ENCODE peak calls at places on chromosomes 16 and 17, in eight cellular contexts. G is CD4-positive, alpha-beta T cell; S is non-pigmented ciliary epithelial cell; W is progenitor cell of endocrine pancreas; T is hippocampal formation; V is uterus; I is AG09319; E is T-helper 17 cell. N is an unnamed sample.

GRCh38 chr16:15529673-15530072 is 95.3 kb downstream of the BMERB1 start:
- DNase-seq in G (no peak), S (no peak), W (no peak), T (no peak), V (no peak), I (no peak), E (no peak), N (no peak)

GRCh38 chr17:48526986-48527741 is 3.6 kb downstream of the HOXB1 start:
- DNase-seq in G (no peak), S (no peak), W (no peak), T (no peak), V (no peak), I (no peak), E (no peak), N (no peak)

GRCh38 chr16:11094075-11094593 is 149.8 kb downstream of the CLEC16A start:
- DNase-seq in G (no peak), S (no peak), W (no peak), T (no peak), V (no peak), I (no peak), E (no peak), N (peak; percentile 79)

GRCh38 chr16:77540656-77541055 is 105.8 kb upstream of the ADAMTS18 start:
- DNase-seq in G (no peak), S (peak; percentile 79), W (no peak), T (no peak), V (no peak), I (peak; percentile 67), E (no peak), N (no peak)

GRCh38 chr17:41917957-41918391 is 777 bp downstream of the ACLY start:
- DNase-seq in G (peak; percentile 9), S (no peak), W (peak; percentile 17), T (no peak), V (peak; percentile 61), I (no peak), E (peak; percentile 33), N (peak; percentile 85)

GRCh38 chr16:89722392-89723278 is 1.3 kb downstream of the ZNF276 start:
- DNase-seq in G (peak; percentile 56), S (no peak), W (no peak), T (no peak), V (peak; percentile 43), I (no peak), E (peak; percentile 37), N (peak; percentile 77)

GRCh38 chr16:26648851-26649250 is 417.9 kb upstream of the C16orf82 start:
- DNase-seq in G (no peak), S (no peak), W (no peak), T (no peak), V (no peak), I (no peak), E (no peak), N (no peak)

GRCh38 chr17:41494524-41494923 is 4.8 kb upstream of the KRT36 start:
- DNase-seq in G (no peak), S (no peak), W (no peak), T (no peak), V (no peak), I (no peak), E (no peak), N (no peak)

GRCh38 chr16:49800876-49801275 is 55.0 kb downstream of the ZNF423 start:
- DNase-seq in G (no peak), S (no peak), W (no peak), T (no peak), V (no peak), I (no peak), E (no peak), N (no peak)

GRCh38 chr17:15307686-15308085 is 33.7 kb downstream of the TEKT3 start:
- DNase-seq in G (no peak), S (no peak), W (no peak), T (no peak), V (peak; percentile 78), I (no peak), E (no peak), N (peak; percentile 90)

GRCh38 chr16:70687671-70688265 is 1.9 kb upstream of the MTSS2 start:
- DNase-seq in G (no peak), S (no peak), W (no peak), T (no peak), V (no peak), I (no peak), E (no peak), N (no peak)

GRCh38 chr17:17060001-17060929 is 18.0 kb downstream of the MPRIP start:
- DNase-seq in G (no peak), S (no peak), W (no peak), T (no peak), V (peak; percentile 20), I (no peak), E (no peak), N (peak; percentile 36)

GRCh38 chr16:2429771-2430663 is 770 bp downstream of the CCNF start:
- DNase-seq in G (no peak), S (no peak), W (no peak), T (no peak), V (no peak), I (no peak), E (no peak), N (no peak)

GRCh38 chr17:79152636-79153035 is 78.0 kb downstream of the ENGASE start:
- DNase-seq in G (no peak), S (no peak), W (no peak), T (no peak), V (no peak), I (no peak), E (no peak), N (no peak)

GRCh38 chr17:27226611-27227234 is 67.2 kb upstream of the WSB1 start:
- DNase-seq in G (no peak), S (no peak), W (no peak), T (no peak), V (no peak), I (no peak), E (no peak), N (no peak)

GRCh38 chr16:65070831-65071230 is 51.0 kb downstream of the CDH11 start:
- DNase-seq in G (no peak), S (peak; percentile 96), W (no peak), T (peak; percentile 90), V (peak; percentile 69), I (peak; percentile 68), E (no peak), N (peak; percentile 80)

GRCh38 chr16:85174871-85175723 is 62.8 kb upstream of the CIBAR2 start:
- DNase-seq in G (no peak), S (no peak), W (no peak), T (no peak), V (no peak), I (no peak), E (no peak), N (no peak)

GRCh38 chr17:78361227-78361683 is 1.4 kb upstream of the SOCS3 start:
- DNase-seq in G (no peak), S (no peak), W (no peak), T (no peak), V (no peak), I (no peak), E (no peak), N (no peak)

GRCh38 chr17:72471296-72471695 is 350.5 kb downstream of the SOX9 start:
- DNase-seq in G (no peak), S (no peak), W (no peak), T (no peak), V (no peak), I (no peak), E (no peak), N (no peak)

GRCh38 chr16:78993342-78993741 is 607.2 kb downstream of the MAF start:
- DNase-seq in G (no peak), S (no peak), W (no peak), T (no peak), V (no peak), I (no peak), E (no peak), N (no peak)

GRCh38 chr17:41910701-41911391 is 7.9 kb downstream of the ACLY start:
- DNase-seq in G (no peak), S (peak; percentile 93), W (no peak), T (no peak), V (no peak), I (peak; percentile 90), E (no peak), N (no peak)

GRCh38 chr17:60640503-60640902 is 37.1 kb upstream of the BCAS3 start:
- DNase-seq in G (no peak), S (no peak), W (no peak), T (no peak), V (no peak), I (no peak), E (no peak), N (no peak)

GRCh38 chr16:12340151-12340733 is 363.7 kb downstream of the SNX29 start:
- DNase-seq in G (no peak), S (peak; percentile 34), W (peak; percentile 31), T (no peak), V (no peak), I (no peak), E (no peak), N (no peak)

GRCh38 chr16:14500791-14501190 is 129.3 kb downstream of the PARN start:
- DNase-seq in G (no peak), S (no peak), W (no peak), T (no peak), V (no peak), I (no peak), E (no peak), N (no peak)

GRCh38 chr17:59830007-59830630 is 62.6 kb downstream of the TUBD1 start:
- DNase-seq in G (no peak), S (no peak), W (no peak), T (no peak), V (no peak), I (no peak), E (no peak), N (no peak)

GRCh38 chr16:1491327-1491726 is 1.8 kb upstream of the TELO2 start:
- DNase-seq in G (no peak), S (no peak), W (no peak), T (no peak), V (no peak), I (no peak), E (no peak), N (no peak)